ENCODE peak calls at places on chromosomes 11 and 22, in eight cellular contexts. X, S, B, L, G, O, M and W are unnamed samples.

GRCh38 chr11:120715239-120715638 is 203.7 kb downstream of the GRIK4 start:
- DNase-seq in X (peak; percentile 63), B (no peak), O (no peak), M (no peak), S (no peak), L (no peak), G (peak; percentile 83), W (no peak)

GRCh38 chr22:39223091-39223710 is 21.6 kb downstream of the PDGFB start:
- DNase-seq in O (no peak), B (peak; percentile 23), G (no peak), S (no peak), X (no peak), L (no peak), M (peak; percentile 7), W (no peak)

GRCh38 chr11:31798057-31799035 is 12.8 kb downstream of the PAX6 start:
- DNase-seq in X (no peak), L (no peak), G (no peak), M (no peak), S (no peak), O (no peak), B (no peak), W (no peak)

GRCh38 chr11:131609317-131609716 is 238.9 kb downstream of the NTM start:
- DNase-seq in X (no peak), O (peak; percentile 100), B (no peak), G (no peak), S (peak; percentile 19), M (no peak), L (no peak), W (no peak)

GRCh38 chr22:47432683-47433082 is 670.2 kb downstream of the TBC1D22A start:
- DNase-seq in G (no peak), S (no peak), X (no peak), L (no peak), O (no peak), M (no peak), B (no peak), W (no peak)

GRCh38 chr11:83162377-83162776 is 5.4 kb downstream of the PCF11 start:
- DNase-seq in L (no peak), O (no peak), X (peak; percentile 85), G (peak; percentile 57), S (no peak), B (no peak), M (no peak), W (no peak)

GRCh38 chr11:118397448-118397847 is 4.0 kb upstream of the ATP5MG start:
- DNase-seq in L (no peak), X (no peak), G (no peak), B (no peak), S (no peak), O (no peak), M (no peak), W (no peak)

GRCh38 chr11:86476109-86476861 is 101.6 kb downstream of the CCDC81 start:
- DNase-seq in X (no peak), L (no peak), M (peak; percentile 46), G (no peak), S (peak; percentile 61), O (no peak), B (peak; percentile 40), W (no peak)

GRCh38 chr11:79488286-79488685 is 47.5 kb upstream of the TENM4 start:
- DNase-seq in B (no peak), L (no peak), M (no peak), X (no peak), O (no peak), G (no peak), S (no peak), W (no peak)

GRCh38 chr22:36986242-36986821 is 32.9 kb downstream of the TST start:
- DNase-seq in X (peak; percentile 31), G (peak; percentile 29), S (no peak), B (no peak), M (no peak), L (no peak), O (no peak), W (no peak)

GRCh38 chr22:30048711-30049110 is 31.6 kb upstream of the HORMAD2 start:
- DNase-seq in M (no peak), G (no peak), L (no peak), X (no peak), O (no peak), S (no peak), B (no peak), W (no peak)

GRCh38 chr11:1044160-1044559 is 7.6 kb upstream of the MUC6 start:
- DNase-seq in O (no peak), G (no peak), B (no peak), X (no peak), L (no peak), M (no peak), S (no peak), W (no peak)

GRCh38 chr11:15839061-15839460 is 517.3 kb downstream of the SOX6 start:
- DNase-seq in S (no peak), O (no peak), L (no peak), G (no peak), X (no peak), M (no peak), B (no peak), W (no peak)

GRCh38 chr22:34105461-34106062 is 185.3 kb upstream of the LARGE1 start:
- DNase-seq in X (peak; percentile 16), B (peak; percentile 61), L (peak; percentile 40), S (peak; percentile 69), G (peak; percentile 18), M (peak; percentile 44), O (no peak), W (peak; percentile 10)

GRCh38 chr22:46607483-46608114 is 12.6 kb upstream of the GRAMD4 start:
- DNase-seq in X (no peak), O (no peak), L (peak; percentile 62), S (no peak), M (peak; percentile 9), G (no peak), B (no peak), W (no peak)

DNA sequence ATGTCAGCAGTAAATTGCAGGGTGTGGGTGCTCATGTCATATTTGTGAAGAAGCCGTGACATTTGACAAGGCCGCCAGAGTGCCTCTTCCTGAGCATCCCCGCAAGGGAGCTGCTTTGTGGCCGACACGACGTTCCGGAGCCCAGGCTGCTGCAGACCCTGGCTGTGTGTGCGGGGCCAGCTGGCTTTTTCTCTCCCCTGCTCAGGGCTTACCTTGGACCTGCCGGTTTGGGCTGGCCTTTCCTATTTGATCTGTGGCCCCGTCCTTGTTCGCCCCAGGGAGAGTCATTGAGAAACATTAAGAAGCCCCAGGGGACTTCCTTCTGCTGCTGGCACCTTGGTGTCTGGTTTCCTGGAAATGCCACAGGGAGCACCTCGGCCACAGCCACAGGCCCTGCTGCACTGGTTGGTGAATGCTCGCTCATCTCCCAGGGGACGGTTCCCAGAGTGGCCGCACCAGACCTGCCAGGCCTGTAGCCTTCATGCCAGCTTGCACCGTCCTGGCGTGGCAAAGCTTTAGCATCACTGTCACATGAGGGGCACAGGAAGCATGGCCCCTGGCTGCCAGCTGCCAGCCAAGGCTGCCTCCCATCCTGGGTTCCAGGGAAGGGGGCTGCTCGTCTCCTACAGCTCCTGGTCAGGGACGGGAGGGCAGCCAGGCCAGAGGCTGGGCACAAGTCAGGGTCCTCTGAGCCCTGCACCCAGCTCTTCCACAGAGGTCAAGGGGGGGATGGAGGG is 5.4 kb downstream of the GRK2 start:
- DNase-seq in M (peak; percentile 17), L (peak; percentile 66), S (no peak), X (no peak), B (peak; percentile 38), O (no peak), G (peak; percentile 46), W (no peak)
- H3K4me1 ChIP-seq in M (peaks cover 52% of the 10 kb centered on the region), L (peaks cover 96% of the 10 kb centered on the region), S (peaks cover 26% of the 10 kb centered on the region), X (peaks cover 75% of the 10 kb centered on the region), B (peaks cover 96% of the 10 kb centered on the region), O (peaks cover 32% of the 10 kb centered on the region), G (peaks cover 92% of the 10 kb centered on the region), W (peaks cover 86% of the 10 kb centered on the region)

DNA sequence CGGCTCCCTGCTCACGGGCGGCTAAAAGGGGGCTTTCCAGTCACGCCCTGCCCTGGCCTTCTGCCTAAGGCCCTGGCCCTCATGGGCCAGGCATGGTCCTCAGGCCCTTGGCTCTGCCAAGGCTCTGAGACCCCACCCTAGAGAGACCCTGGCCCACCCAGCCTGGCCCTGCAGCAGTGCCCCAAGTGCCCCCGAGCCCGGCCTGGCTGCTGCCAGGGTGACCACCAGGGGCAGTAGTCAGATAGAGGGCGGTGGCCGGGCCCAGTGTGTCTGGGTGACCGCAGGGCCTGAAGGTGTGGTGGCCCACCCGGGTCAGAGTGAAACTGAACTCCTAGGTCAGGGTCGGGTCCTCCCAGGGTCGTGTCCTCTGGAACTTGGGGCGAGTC is 29.4 kb upstream of the CCDC188 start:
- DNase-seq in X (no peak), B (no peak), M (no peak), L (no peak), O (no peak), S (no peak), G (no peak), W (no peak)
- TF ChIP-seq CTCF in X (peak; percentile 30), B (no peak), M (no peak), L (no peak), O (peak; percentile 6), S (peak; percentile 24), G (no peak), W (no peak)

DNA sequence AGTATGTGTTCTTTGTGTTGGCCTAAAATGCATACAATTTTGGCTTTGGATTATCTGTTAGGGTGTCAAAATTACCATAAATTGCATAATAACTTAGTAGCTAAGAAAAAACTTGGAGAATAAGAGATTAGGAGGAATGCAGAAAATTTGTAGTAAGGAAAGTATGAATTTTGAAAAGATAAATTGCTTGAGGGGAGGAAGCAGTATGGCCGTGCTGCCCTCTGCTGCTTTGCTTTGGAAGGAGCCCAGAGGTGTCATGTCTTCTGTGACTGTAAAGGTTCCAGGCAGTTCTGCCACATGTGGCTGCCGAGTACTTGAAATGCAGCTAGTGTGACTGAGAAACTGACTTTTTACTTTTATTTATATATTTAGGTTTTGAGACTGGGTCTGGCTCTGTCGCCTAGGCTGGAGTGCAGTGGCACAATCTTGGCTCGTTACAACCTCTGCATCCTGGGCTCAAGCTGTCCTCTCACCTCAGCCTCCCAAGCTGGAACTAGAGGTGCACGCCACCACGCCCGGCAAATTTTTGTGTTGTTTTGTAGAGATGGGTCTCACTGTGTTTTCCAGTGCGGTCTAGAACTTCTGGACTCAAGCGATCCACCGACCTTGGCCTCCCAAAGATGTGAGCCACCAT is 1.8 kb downstream of the ADSL start:
- DNase-seq in B (peak; percentile 40), S (peak; percentile 72), O (peak; percentile 26), G (peak; percentile 71), L (peak; percentile 47), M (peak; percentile 42), X (peak; percentile 57), W (peak; percentile 79)
- H3K4me3 ChIP-seq in B (no peak overlapping the region), S (peak overlapping the region; percentile 92), O (peak overlapping the region; percentile 87), G (peak overlapping the region; percentile 80), L (peak overlapping the region; percentile 73), M (no peak overlapping the region), X (peak overlapping the region; percentile 96), W (peak overlapping the region; percentile 90)

DNA sequence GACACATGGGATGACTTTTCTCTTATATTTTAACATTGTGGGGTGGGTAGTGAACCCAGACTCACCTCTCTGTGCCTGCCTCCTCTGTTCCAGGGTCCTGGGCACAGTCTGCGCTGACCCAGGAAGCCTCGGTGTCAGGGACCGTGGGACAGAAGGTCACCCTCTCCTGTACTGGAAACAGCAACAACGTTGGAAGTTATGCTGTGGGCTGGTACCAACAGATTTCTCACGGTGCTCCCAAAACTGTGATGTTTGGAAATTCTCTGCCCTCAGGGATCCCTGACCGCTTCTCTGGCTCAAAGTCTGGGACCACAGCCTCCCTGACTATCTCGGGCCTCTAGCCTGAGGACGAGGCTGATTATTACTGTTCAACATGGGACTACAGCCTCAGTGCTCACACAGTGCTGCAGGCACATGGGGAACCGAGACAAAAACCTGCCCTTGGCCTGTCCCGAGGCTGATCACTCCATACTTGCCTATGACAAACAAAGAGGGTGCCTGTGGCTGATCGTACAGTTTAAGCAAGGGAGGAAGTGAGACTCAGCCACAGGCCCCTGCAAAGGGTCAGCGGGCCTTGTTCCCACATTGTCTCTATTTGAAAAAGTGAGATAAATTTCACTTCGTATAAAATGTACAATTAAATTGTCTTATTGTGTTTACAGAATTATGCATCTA is 43.7 kb upstream of the TOP3B start:
- DNase-seq in S (no peak), M (no peak), X (no peak), L (no peak), B (no peak), G (peak; percentile 85), O (no peak), W (no peak)
- H3K4me1 ChIP-seq in S (no peaks in the 10 kb centered on the region), M (no peaks in the 10 kb centered on the region), X (peaks cover 39% of the 10 kb centered on the region), L (no peaks in the 10 kb centered on the region), B (no peaks in the 10 kb centered on the region), G (peaks cover 94% of the 10 kb centered on the region), O (no peaks in the 10 kb centered on the region), W (no peaks in the 10 kb centered on the region)